ENCODE peak calls at places on chromosomes 4 and X, in four cellular contexts. W is IMR-90, I is K562, G is GM12878. B is an unnamed sample.

GRCh38 chr4:15649914-15650545 is 5.1 kb downstream of the FBXL5 start:
- DNase-seq in I (peak), W (peak), G (peak), B (peak)

GRCh38 chrX:38679695-38680094 is 118.4 kb downstream of the TSPAN7 start:
- DNase-seq in G (no peak), W (no peak), I (no peak), B (no peak)

GRCh38 chrX:136204571-136204970 is 46.6 kb downstream of the MAP7D3 start:
- DNase-seq in I (no peak), G (no peak), W (peak), B (peak)

GRCh38 chr4:37389967-37390580 is 145.5 kb downstream of the NWD2 start:
- DNase-seq in W (peak), G (no peak), I (peak), B (peak)

GRCh38 chrX:23052324-23052723 is 52.6 kb downstream of the DDX53 start:
- DNase-seq in G (no peak), I (no peak), W (no peak), B (no peak)

GRCh38 chrX:154734101-154734781 is 16.6 kb downstream of the GAB3 start:
- DNase-seq in I (peak), W (peak), G (no peak), B (peak)

GRCh38 chrX:151966236-151966635 is 8.2 kb downstream of the GABRE start:
- DNase-seq in I (no peak), W (no peak), G (no peak), B (no peak)

GRCh38 chrX:367866-368265 is 18.8 kb downstream of the PPP2R3B start:
- DNase-seq in G (no peak), I (no peak), W (no peak), B (no peak)

GRCh38 chr4:39522068-39522467 is 5.2 kb downstream of the UGDH start:
- DNase-seq in G (no peak), W (no peak), I (no peak), B (no peak)

GRCh38 chr4:159248383-159249178 is 145.7 kb downstream of the RAPGEF2 start:
- DNase-seq in I (no peak), G (no peak), W (peak), B (peak)

GRCh38 chr4:167524091-167524490 is 289.8 kb upstream of the SPOCK3 start:
- DNase-seq in I (no peak), W (no peak), G (no peak), B (no peak)

GRCh38 chr4:148514041-148514440 is 71.8 kb upstream of the NR3C2 start:
- DNase-seq in G (no peak), I (no peak), W (peak), B (peak)

GRCh38 chrX:100410901-100411801 is 1.1 kb upstream of the PCDH19 start:
- DNase-seq in G (no peak), W (no peak), I (no peak), B (peak)

GRCh38 chr4:25103423-25103822 is 56.8 kb downstream of the SEPSECS start:
- DNase-seq in W (no peak), I (no peak), G (no peak), B (no peak)

GRCh38 chr4:26568446-26568994 is 15.4 kb upstream of the TBC1D19 start:
- DNase-seq in I (no peak), W (peak), G (no peak), B (peak)

GRCh38 chr4:185210102-185210981 is 944 bp downstream of the SNX25 start:
- DNase-seq in I (peak), G (no peak), W (peak), B (peak)

GRCh38 chr4:5635826-5636196 is 72.5 kb downstream of the EVC2 start:
- DNase-seq in W (peak), I (no peak), G (no peak), B (no peak)

GRCh38 chr4:7823416-7823824 is 116.2 kb downstream of the AFAP1 start:
- DNase-seq in I (no peak), G (no peak), W (no peak), B (peak)

GRCh38 chr4:153207561-153207960 is 3.3 kb downstream of the TRIM2 start:
- DNase-seq in W (peak), I (peak), G (no peak), B (peak)

GRCh38 chr4:91064157-91064853 is 937.1 kb downstream of the CCSER1 start:
- DNase-seq in W (no peak), G (no peak), I (no peak), B (peak)

GRCh38 chr4:75135068-75135825 is 202.3 kb downstream of the PARM1 start:
- DNase-seq in W (no peak), G (peak), I (no peak), B (no peak)

GRCh38 chr4:140935259-140935658 is 179.1 kb upstream of the TBC1D9 start:
- DNase-seq in G (no peak), I (no peak), W (no peak), B (no peak)

GRCh38 chr4:126530996-126531585 is 1101.7 kb upstream of the INTU start:
- DNase-seq in W (peak), I (no peak), G (no peak), B (peak)

GRCh38 chr4:78766650-78767049 is 9.5 kb upstream of the BMP2K start:
- DNase-seq in W (no peak), G (no peak), I (no peak), B (no peak)

GRCh38 chr4:176792348-176793059 is at the start of gene VEGFC:
- DNase-seq in I (peak), W (peak), G (no peak), B (peak)

GRCh38 chr4:37837446-37837845 is 11.0 kb downstream of the PGM2 start:
- DNase-seq in I (no peak), W (peak), G (no peak), B (peak)

GRCh38 chr4:79148369-79148768 is 177.5 kb downstream of the NAA11 start:
- DNase-seq in I (no peak), W (no peak), G (no peak), B (no peak)

GRCh38 chr4:99998062-99998880 is 48.2 kb upstream of the H2AZ1 start:
- DNase-seq in I (peak), W (peak), G (peak), B (peak)

GRCh38 chr4:7693237-7693608 is 246.4 kb downstream of the AFAP1 start:
- DNase-seq in G (no peak), W (no peak), I (no peak), B (no peak)

GRCh38 chrX:150361777-150362351 is 1.3 kb upstream of the MAMLD1 start:
- DNase-seq in G (no peak), W (peak), I (no peak), B (no peak)

GRCh38 chr4:48175806-48176205 is 41.8 kb upstream of the TXK start:
- DNase-seq in G (no peak), W (peak), I (no peak), B (peak)

GRCh38 chr4:153555730-153556440 is 89.7 kb downstream of the TMEM131L start:
- DNase-seq in I (peak), G (no peak), W (peak), B (peak)

GRCh38 chr4:184380707-184381106 is 93.6 kb downstream of the IRF2 start:
- DNase-seq in I (no peak), W (no peak), G (no peak), B (no peak)

GRCh38 chr4:20383969-20384368 is 132.3 kb downstream of the SLIT2 start:
- DNase-seq in G (no peak), W (no peak), I (no peak), B (no peak)

GRCh38 chr4:122739174-122739573 is 6.7 kb downstream of the BBS12 start:
- DNase-seq in W (peak), I (no peak), G (no peak), B (no peak)
- TF ChIP-seq FOS in W (no peak), I (no peak), G (no peak), B (peak)

DNA sequence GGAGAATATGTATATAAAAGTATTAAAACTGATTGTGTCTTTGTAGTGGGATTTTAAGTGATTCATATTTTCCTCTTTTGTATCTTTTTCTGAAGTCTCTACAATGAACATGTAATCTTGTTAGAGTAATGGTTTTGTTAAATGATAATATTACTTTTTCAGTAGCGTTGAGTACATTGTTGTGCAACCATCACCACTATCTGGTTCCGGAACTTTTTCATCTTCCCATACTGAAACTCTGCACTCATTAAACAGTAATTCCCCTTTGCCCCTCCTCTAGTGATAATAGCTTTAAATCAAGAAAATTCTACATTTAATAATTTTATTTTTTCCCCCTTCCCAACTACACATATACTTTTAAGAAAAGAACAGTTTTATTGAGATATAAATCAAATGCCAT is 23.3 kb downstream of the SHROOM3 start:
- DNase-seq in W (no peak), I (no peak), G (no peak), B (no peak)
- H3K27ac ChIP-seq in W (no peak), I (no peak), G (no peak), B (no peak)

GRCh38 chr4:3267576-3268394 is 18.8 kb downstream of the MSANTD1 start:
- DNase-seq in W (no peak), I (peak), G (no peak), B (no peak)

GRCh38 chr4:3269105-3269927 is 20.4 kb downstream of the MSANTD1 start:
- DNase-seq in W (no peak), I (no peak), G (no peak), B (no peak)

GRCh38 chr4:3271131-3271530 is 21.7 kb upstream of the RGS12 start:
- DNase-seq in G (no peak), I (no peak), W (no peak), B (no peak)

GRCh38 chr4:3268395-3269104 is 19.6 kb downstream of the MSANTD1 start:
- DNase-seq in G (no peak), I (no peak), W (no peak), B (no peak)

DNA sequence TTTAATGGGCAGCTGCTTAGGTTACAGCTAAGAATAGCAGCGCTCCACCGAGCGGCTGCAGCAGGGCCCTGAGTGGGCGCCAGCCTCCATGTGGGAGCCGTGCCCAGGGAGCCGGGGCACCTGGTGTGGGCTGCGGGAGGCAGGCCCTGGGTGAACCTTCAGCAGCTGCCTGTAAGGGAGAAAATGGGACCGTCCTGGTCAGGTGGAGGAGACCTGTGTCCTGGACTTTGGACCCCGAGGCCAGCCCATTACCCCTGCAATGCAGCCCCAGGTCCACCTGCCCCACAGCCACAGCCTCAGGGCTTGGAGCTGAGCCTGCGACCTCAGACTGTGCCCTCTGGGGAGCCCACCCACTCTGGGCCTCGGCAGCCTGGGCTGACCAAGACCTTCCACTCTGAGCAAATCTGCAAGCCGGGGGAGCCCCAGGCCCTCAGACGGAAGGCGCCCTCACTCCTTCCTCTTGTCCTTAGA is 21.2 kb downstream of the MSANTD1 start:
- DNase-seq in I (no peak), G (no peak), W (no peak), B (no peak)
- TF ChIP-seq FOS in I (no peak), G (no peak), W (no peak), B (no peak)

GRCh38 chr4:2284934-2285664 is 23.2 kb upstream of the MXD4 start:
- DNase-seq in W (peak), I (no peak), G (no peak), B (peak)
- H3K27ac ChIP-seq in W (no peak), I (no peak), G (no peak), B (peak)